ENCODE peak calls at places on chromosome 11, in seven cellular contexts. F, T, X, S, Y, P and E are unnamed samples. For H3K4me1, the result is how much of the 10 kb centered on the place peaks cover.

GRCh38 chr11:72085836-72086475 is 5.3 kb downstream of the LRRC51 start:
- DNase-seq in F (peak), P (no peak), T (no peak), S (no peak), X (no peak), Y (no peak), E (no peak)

GRCh38 chr11:27718346-27718852 is 18.1 kb upstream of the BDNF start:
- DNase-seq in T (no peak), F (peak), P (peak), S (no peak), X (no peak), Y (peak), E (no peak)

GRCh38 chr11:2955896-2956476 is 26.8 kb upstream of the PHLDA2 start:
- DNase-seq in S (no peak), X (no peak), Y (no peak), P (no peak), T (no peak), F (peak), E (no peak)

GRCh38 chr11:15673408-15673811 is 558.7 kb downstream of the INSC start:
- DNase-seq in F (peak), X (peak), P (no peak), S (no peak), Y (peak), T (no peak), E (no peak)

GRCh38 chr11:93740031-93740801 is 1.1 kb downstream of the TAF1D start:
- DNase-seq in Y (peak), S (peak), P (peak), F (peak), T (no peak), X (no peak), E (no peak)

GRCh38 chr11:2256293-2256913 is 14.0 kb downstream of the ASCL2 start:
- DNase-seq in S (no peak), F (no peak), X (no peak), T (no peak), Y (no peak), P (peak), E (no peak)

GRCh38 chr11:17968206-17968605 is 44.6 kb downstream of the SERGEF start:
- DNase-seq in S (no peak), P (no peak), X (no peak), Y (no peak), F (no peak), T (no peak), E (no peak)

GRCh38 chr11:47881145-47881544 is 33.0 kb upstream of the NUP160 start:
- DNase-seq in T (no peak), X (peak), P (no peak), F (no peak), Y (no peak), S (no peak), E (peak)

GRCh38 chr11:77044356-77044755 is 10.2 kb downstream of the B3GNT6 start:
- DNase-seq in F (no peak), S (no peak), Y (no peak), T (no peak), X (no peak), P (no peak), E (no peak)

GRCh38 chr11:80330302-80330701 is 889.5 kb upstream of the TENM4 start:
- DNase-seq in S (no peak), F (no peak), T (no peak), Y (no peak), X (no peak), P (no peak), E (no peak)

GRCh38 chr11:96235725-96236124 is 107.3 kb downstream of the MAML2 start:
- DNase-seq in S (no peak), F (no peak), P (no peak), T (no peak), Y (no peak), X (no peak), E (no peak)

GRCh38 chr11:115965754-115966504 is 461.7 kb upstream of the CADM1 start:
- DNase-seq in P (no peak), T (no peak), Y (peak), X (no peak), S (no peak), F (peak), E (no peak)

GRCh38 chr11:2825886-2826678 is 59.5 kb downstream of the CDKN1C start:
- DNase-seq in T (peak), S (no peak), P (peak), Y (no peak), F (peak), X (peak), E (peak)

GRCh38 chr11:70448983-70449567 is 50.7 kb downstream of the CTTN start:
- DNase-seq in S (no peak), F (peak), P (no peak), T (no peak), X (no peak), Y (no peak), E (no peak)

GRCh38 chr11:57787205-57787604 is 25.6 kb downstream of the CTNND1 start:
- DNase-seq in X (no peak), F (no peak), Y (no peak), P (no peak), S (no peak), T (no peak), E (no peak)
- H3K4me1 ChIP-seq in X (under half), F (under half), Y (under half), P (under half), S (under half), T (under half), E (half or more)

DNA sequence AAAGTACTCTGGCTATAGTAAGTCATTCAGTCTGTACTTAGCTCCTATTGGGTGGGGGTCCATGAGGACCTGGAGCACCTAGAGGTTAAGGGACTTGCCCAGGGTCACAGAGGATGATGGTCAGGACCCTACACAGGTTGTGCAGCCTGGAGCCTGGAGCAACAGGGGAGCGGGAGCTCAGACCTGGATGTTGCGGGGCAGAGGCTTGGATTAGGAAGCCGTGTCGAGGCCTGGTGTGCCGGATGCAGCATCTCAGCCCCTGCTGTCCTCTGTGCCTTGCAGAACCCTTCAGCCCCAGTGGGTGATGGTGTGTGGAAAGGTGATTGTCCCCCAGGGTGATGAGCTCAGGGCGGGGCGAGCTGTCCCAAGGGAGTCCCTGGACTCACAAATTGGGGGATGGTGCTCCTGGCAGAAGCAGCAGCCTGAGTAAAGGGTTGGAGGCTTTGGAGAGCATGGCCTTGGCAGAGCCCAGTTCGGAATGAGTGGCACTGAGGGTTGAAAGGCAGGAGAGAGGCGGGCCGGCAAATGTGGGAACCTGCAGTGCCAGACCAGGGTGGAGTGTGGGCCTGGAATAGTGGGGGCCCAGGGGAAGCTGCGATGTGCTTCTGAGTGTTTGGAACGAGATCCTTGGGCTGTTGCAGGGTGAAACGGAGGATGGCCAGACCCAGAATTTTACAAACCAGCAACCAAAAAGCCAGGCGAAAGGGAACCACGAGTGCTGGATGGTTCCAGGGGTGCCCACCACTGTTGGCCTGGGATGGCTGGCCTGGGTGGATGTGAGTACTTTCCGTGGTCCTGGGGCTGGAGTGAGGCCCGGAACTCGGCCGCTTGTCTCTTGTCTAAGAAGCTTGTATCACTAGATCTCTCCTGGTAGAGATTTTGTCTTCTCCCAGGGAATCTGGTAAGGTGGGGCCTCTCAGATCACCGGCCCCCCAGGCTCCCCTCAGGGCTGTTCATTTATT is 2.9 kb downstream of the TPCN2 start:
- DNase-seq in X (no peak), S (no peak), P (peak), F (no peak), T (no peak), Y (no peak), E (no peak)
- H3K4me1 ChIP-seq in X (under half), S (under half), P (under half), F (under half), T (under half), Y (under half), E (half or more)

DNA sequence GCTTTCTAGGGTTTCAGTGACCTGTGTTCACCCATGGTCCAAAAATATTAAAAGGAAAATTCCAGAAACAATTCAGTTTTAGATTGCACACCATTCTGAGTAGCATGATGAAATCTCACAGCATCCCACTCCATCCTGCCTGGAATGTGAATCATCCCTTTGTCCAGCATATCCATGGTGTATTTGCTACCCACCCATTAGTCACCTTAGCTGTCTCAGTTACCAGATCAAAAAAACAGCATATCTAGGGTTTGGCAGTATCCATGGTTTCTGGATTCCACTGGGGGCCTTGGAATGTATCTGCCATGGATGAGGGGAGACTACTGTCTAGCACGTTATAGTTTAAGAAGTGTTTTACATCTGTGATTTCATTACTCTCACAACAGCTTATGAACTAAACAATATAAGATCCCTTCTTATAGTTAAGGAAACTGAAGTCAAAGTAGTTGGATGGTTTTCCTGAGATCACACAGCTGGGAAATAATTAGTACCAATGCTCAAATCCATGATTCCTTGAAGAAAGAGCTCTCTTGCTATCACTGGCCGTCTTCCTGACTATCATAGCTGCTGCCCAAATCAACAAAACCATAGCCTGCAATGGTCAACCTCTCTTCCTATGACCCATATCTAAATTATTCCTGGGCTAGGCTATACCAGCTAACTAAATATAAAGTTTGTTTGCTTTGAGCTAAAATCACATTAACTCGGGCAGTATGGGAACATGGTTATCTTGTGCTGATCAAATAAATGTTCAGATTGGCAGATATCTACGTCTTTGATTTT is 122.6 kb downstream of the MICAL2 start:
- DNase-seq in P (peak), X (no peak), S (no peak), Y (no peak), T (no peak), F (peak), E (no peak)
- H3K4me1 ChIP-seq in P (half or more), X (under half), S (under half), Y (under half), T (under half), F (under half), E (under half)

GRCh38 chr11:118887219-118887618 is 3.5 kb downstream of the CXCR5 start:
- DNase-seq in T (no peak), S (no peak), Y (no peak), P (no peak), X (no peak), F (no peak), E (no peak)
- H3K4me1 ChIP-seq in T (under half), S (under half), Y (under half), P (under half), X (under half), F (under half), E (under half)